ENCODE peak calls at places on chromosomes 7 and 10, in nine cellular contexts. E, Q, S, G, A, P, V, U and Z are unnamed samples.

GRCh38 chr10:78829570-78829969 is 239.2 kb upstream of the ZMIZ1 start:
- DNase-seq in E (no peak), Q (no peak), S (no peak), G (no peak), A (no peak), P (no peak), V (no peak), U (no peak), Z (no peak)

GRCh38 chr10:133401981-133402725 is 8.2 kb downstream of the MTG1 start:
- DNase-seq in E (no peak), Q (no peak), S (no peak), G (peak), A (no peak), P (no peak), V (no peak), U (no peak), Z (no peak)

GRCh38 chr10:46019541-46020343 is 10.7 kb downstream of the NCOA4 start:
- DNase-seq in E (no peak), Q (no peak), S (no peak), G (no peak), A (no peak), P (no peak), V (no peak), U (no peak), Z (peak)

GRCh38 chr7:23295401-23295697 is 3.8 kb upstream of the MALSU1 start:
- DNase-seq in E (no peak), Q (no peak), S (no peak), G (no peak), A (no peak), P (no peak), V (peak), U (no peak), Z (no peak)

GRCh38 chr10:124015991-124016390 is 77.4 kb downstream of the CHST15 start:
- DNase-seq in E (no peak), Q (no peak), S (no peak), G (no peak), A (no peak), P (no peak), V (no peak), U (no peak), Z (no peak)

GRCh38 chr7:64312826-64313225 is 935 bp upstream of the ZNF736 start:
- DNase-seq in E (no peak), Q (no peak), S (no peak), G (no peak), A (no peak), P (no peak), V (no peak), U (no peak), Z (no peak)

GRCh38 chr7:14833707-14834106 is 68.8 kb downstream of the DGKB start:
- DNase-seq in E (no peak), Q (no peak), S (no peak), G (no peak), A (no peak), P (no peak), V (peak), U (no peak), Z (no peak)

GRCh38 chr7:25579688-25580075 is 351.4 kb upstream of the NPVF start:
- DNase-seq in E (no peak), Q (no peak), S (no peak), G (no peak), A (no peak), P (no peak), V (no peak), U (no peak), Z (no peak)

GRCh38 chr7:80833289-80834104 is 85.4 kb downstream of the SEMA3C start:
- DNase-seq in E (no peak), Q (no peak), S (no peak), G (no peak), A (peak), P (no peak), V (no peak), U (no peak), Z (no peak)

GRCh38 chr7:105581066-105581811 is at the start of gene EFCAB10:
- DNase-seq in E (peak), Q (no peak), S (peak), G (peak), A (no peak), P (peak), V (peak), U (no peak), Z (no peak)

GRCh38 chr7:128136215-128136597 is 104.9 kb upstream of the LEP start:
- DNase-seq in E (peak), Q (no peak), S (no peak), G (no peak), A (no peak), P (no peak), V (no peak), U (no peak), Z (no peak)

GRCh38 chr10:101261702-101262101 is 32.4 kb upstream of the LBX1 start:
- DNase-seq in E (no peak), Q (no peak), S (no peak), G (no peak), A (no peak), P (no peak), V (no peak), U (no peak), Z (no peak)